ENCODE peak calls at places on chromosomes 4 and X, in five cellular contexts. One of them, this sample, is unnamed.

GRCh38 chr4:71520850-71521249 is 182.0 kb downstream of the SLC4A4 start:
- ATAC-seq in stimulated activated naive CD8-positive, alpha-beta T cell treated with anti-CD3 and anti-CD28 coated beads, Interleukin-15, Interleukin-2, amounts not matched to agents 100 U/mL and 50 U/mL, for 24 hours: no peak
- ATAC-seq in naive thymus-derived CD4-positive, alpha-beta T cell: no peak
- ATAC-seq in activated CD8-positive, alpha-beta T cell treated with anti-CD3 and anti-CD28 coated beads for 36 hours: no peak
- ATAC-seq in heart right ventricle: no peak
- ATAC-seq in this sample: no peak

GRCh38 chr4:61468091-61468720 is 268.1 kb downstream of the ADGRL3 start:
- ATAC-seq in stimulated activated naive CD8-positive, alpha-beta T cell treated with anti-CD3 and anti-CD28 coated beads, Interleukin-15, Interleukin-2, amounts not matched to agents 100 U/mL and 50 U/mL, for 24 hours: no peak
- ATAC-seq in naive thymus-derived CD4-positive, alpha-beta T cell: no peak
- ATAC-seq in activated CD8-positive, alpha-beta T cell treated with anti-CD3 and anti-CD28 coated beads for 36 hours: no peak
- ATAC-seq in heart right ventricle: no peak
- ATAC-seq in this sample: peak; percentile 98

GRCh38 chr4:84920591-84920990 is 45.9 kb downstream of the WDFY3 start:
- ATAC-seq in stimulated activated naive CD8-positive, alpha-beta T cell treated with anti-CD3 and anti-CD28 coated beads, Interleukin-15, Interleukin-2, amounts not matched to agents 100 U/mL and 50 U/mL, for 24 hours: no peak
- ATAC-seq in naive thymus-derived CD4-positive, alpha-beta T cell: no peak
- ATAC-seq in activated CD8-positive, alpha-beta T cell treated with anti-CD3 and anti-CD28 coated beads for 36 hours: no peak
- ATAC-seq in heart right ventricle: peak; percentile 52
- ATAC-seq in this sample: peak; percentile 40

GRCh38 chrX:8913665-8914409 is 112.7 kb upstream of the FAM9A start:
- ATAC-seq in stimulated activated naive CD8-positive, alpha-beta T cell treated with anti-CD3 and anti-CD28 coated beads, Interleukin-15, Interleukin-2, amounts not matched to agents 100 U/mL and 50 U/mL, for 24 hours: no peak
- ATAC-seq in naive thymus-derived CD4-positive, alpha-beta T cell: no peak
- ATAC-seq in activated CD8-positive, alpha-beta T cell treated with anti-CD3 and anti-CD28 coated beads for 36 hours: no peak
- ATAC-seq in heart right ventricle: peak; percentile 81
- ATAC-seq in this sample: no peak

GRCh38 chr4:147842573-147842972 is 110.7 kb downstream of the ARHGAP10 start:
- ATAC-seq in stimulated activated naive CD8-positive, alpha-beta T cell treated with anti-CD3 and anti-CD28 coated beads, Interleukin-15, Interleukin-2, amounts not matched to agents 100 U/mL and 50 U/mL, for 24 hours: no peak
- ATAC-seq in naive thymus-derived CD4-positive, alpha-beta T cell: no peak
- ATAC-seq in activated CD8-positive, alpha-beta T cell treated with anti-CD3 and anti-CD28 coated beads for 36 hours: no peak
- ATAC-seq in heart right ventricle: peak; percentile 79
- ATAC-seq in this sample: no peak

GRCh38 chrX:94551831-94552230 is 877.8 kb downstream of the FAM133A start:
- ATAC-seq in stimulated activated naive CD8-positive, alpha-beta T cell treated with anti-CD3 and anti-CD28 coated beads, Interleukin-15, Interleukin-2, amounts not matched to agents 100 U/mL and 50 U/mL, for 24 hours: no peak
- ATAC-seq in naive thymus-derived CD4-positive, alpha-beta T cell: no peak
- ATAC-seq in activated CD8-positive, alpha-beta T cell treated with anti-CD3 and anti-CD28 coated beads for 36 hours: no peak
- ATAC-seq in heart right ventricle: no peak
- ATAC-seq in this sample: no peak

GRCh38 chrX:113399501-113400192 is 559.0 kb upstream of the AMOT start:
- ATAC-seq in stimulated activated naive CD8-positive, alpha-beta T cell treated with anti-CD3 and anti-CD28 coated beads, Interleukin-15, Interleukin-2, amounts not matched to agents 100 U/mL and 50 U/mL, for 24 hours: no peak
- ATAC-seq in naive thymus-derived CD4-positive, alpha-beta T cell: no peak
- ATAC-seq in activated CD8-positive, alpha-beta T cell treated with anti-CD3 and anti-CD28 coated beads for 36 hours: no peak
- ATAC-seq in heart right ventricle: no peak
- ATAC-seq in this sample: no peak

GRCh38 chr4:89299153-89299789 is 8.3 kb downstream of the GPRIN3 start:
- ATAC-seq in stimulated activated naive CD8-positive, alpha-beta T cell treated with anti-CD3 and anti-CD28 coated beads, Interleukin-15, Interleukin-2, amounts not matched to agents 100 U/mL and 50 U/mL, for 24 hours: peak; percentile 26
- ATAC-seq in naive thymus-derived CD4-positive, alpha-beta T cell: peak; percentile 53
- ATAC-seq in activated CD8-positive, alpha-beta T cell treated with anti-CD3 and anti-CD28 coated beads for 36 hours: peak; percentile 46
- ATAC-seq in heart right ventricle: peak; percentile 60
- ATAC-seq in this sample: no peak

GRCh38 chrX:66203114-66203513 is 39.1 kb downstream of the HEPH start:
- ATAC-seq in stimulated activated naive CD8-positive, alpha-beta T cell treated with anti-CD3 and anti-CD28 coated beads, Interleukin-15, Interleukin-2, amounts not matched to agents 100 U/mL and 50 U/mL, for 24 hours: no peak
- ATAC-seq in naive thymus-derived CD4-positive, alpha-beta T cell: no peak
- ATAC-seq in activated CD8-positive, alpha-beta T cell treated with anti-CD3 and anti-CD28 coated beads for 36 hours: no peak
- ATAC-seq in heart right ventricle: no peak
- ATAC-seq in this sample: no peak